ENCODE peak calls at places on chromosome 19, in eight cellular contexts. P, W, Q, I, R, M, Y and T are unnamed samples.

GRCh38 chr19:19458110-19458816 is 52.8 kb downstream of the GATAD2A start:
- DNase-seq in P (no peak), W (no peak), Q (no peak), I (no peak), R (no peak), M (no peak), Y (no peak), T (no peak)

GRCh38 chr19:55486043-55486970 is 1.3 kb downstream of the NAT14 start:
- DNase-seq in P (no peak), W (no peak), Q (no peak), I (no peak), R (no peak), M (no peak), Y (no peak), T (no peak)

GRCh38 chr19:51660975-51661600 is 14.5 kb upstream of the SIGLEC14 start:
- DNase-seq in P (peak), W (peak), Q (peak), I (no peak), R (peak), M (peak), Y (peak), T (no peak)

GRCh38 chr19:39840492-39840891 is 5.7 kb downstream of the FBL start:
- DNase-seq in P (no peak), W (no peak), Q (no peak), I (no peak), R (no peak), M (no peak), Y (no peak), T (no peak)

GRCh38 chr19:38012944-38013343 is 105.9 kb downstream of the SIPA1L3 start:
- DNase-seq in P (no peak), W (no peak), Q (no peak), I (no peak), R (no peak), M (no peak), Y (no peak), T (no peak)

GRCh38 chr19:23802290-23802689 is 43.6 kb upstream of the ZNF681 start:
- DNase-seq in P (no peak), W (no peak), Q (no peak), I (no peak), R (no peak), M (no peak), Y (no peak), T (no peak)

GRCh38 chr19:32829345-32829896 is 40.1 kb downstream of the SLC7A9 start:
- DNase-seq in P (no peak), W (no peak), Q (no peak), I (peak), R (no peak), M (no peak), Y (no peak), T (no peak)

GRCh38 chr19:29683009-29683408 is 17.7 kb downstream of the PLEKHF1 start:
- DNase-seq in P (peak), W (no peak), Q (no peak), I (no peak), R (peak), M (no peak), Y (peak), T (no peak)

GRCh38 chr19:294341-294818 is 3.2 kb upstream of the PLPP2 start:
- DNase-seq in P (no peak), W (no peak), Q (no peak), I (peak), R (no peak), M (no peak), Y (no peak), T (no peak)

GRCh38 chr19:3695124-3695733 is 5.0 kb downstream of the PIP5K1C start:
- DNase-seq in P (no peak), W (no peak), Q (no peak), I (no peak), R (no peak), M (no peak), Y (no peak), T (no peak)

GRCh38 chr19:15934332-15935078 is at the start of gene CYP4F11:
- DNase-seq in P (peak), W (no peak), Q (peak), I (peak), R (no peak), M (no peak), Y (no peak), T (no peak)
- TF ChIP-seq CTCF in P (no peak), W (no peak), Q (no peak), I (no peak), R (no peak), M (no peak), Y (no peak), T (no peak)

GRCh38 chr19:56670961-56671612 is 470 bp downstream of the ZNF835 start:
- DNase-seq in P (no peak), W (no peak), Q (no peak), I (peak), R (no peak), M (no peak), Y (no peak), T (no peak)

GRCh38 chr19:56668676-56669075 is 2.9 kb downstream of the ZNF835 start:
- DNase-seq in P (no peak), W (no peak), Q (no peak), I (peak), R (no peak), M (no peak), Y (no peak), T (no peak)

GRCh38 chr19:56670401-56670960 is 1.1 kb downstream of the ZNF835 start:
- DNase-seq in P (no peak), W (no peak), Q (no peak), I (peak), R (no peak), M (no peak), Y (no peak), T (no peak)

GRCh38 chr19:56667311-56667870 is 4.2 kb downstream of the ZNF835 start:
- DNase-seq in P (no peak), W (no peak), Q (no peak), I (peak), R (no peak), M (no peak), Y (no peak), T (no peak)

DNA sequence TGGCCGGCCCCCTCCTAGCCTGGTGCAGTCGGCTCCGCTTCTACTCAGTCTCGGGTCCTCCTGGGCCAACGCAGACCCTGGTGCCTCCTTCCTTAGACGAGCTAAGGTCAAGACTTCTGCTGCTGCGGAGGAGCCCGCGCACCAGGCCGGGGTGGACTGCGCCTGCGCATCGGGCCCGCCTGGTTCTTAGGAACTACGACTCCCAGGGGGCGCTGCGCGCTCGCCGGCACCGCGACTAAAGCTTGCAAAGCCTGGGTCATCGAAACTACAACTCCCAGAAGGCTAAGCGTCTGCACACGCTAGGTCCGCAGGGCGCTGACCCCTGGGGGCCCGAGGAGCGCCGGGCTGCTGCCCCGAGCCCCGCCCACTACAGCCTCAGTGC is at the start of gene ZNF835:
- DNase-seq in P (peak), W (no peak), Q (no peak), I (peak), R (peak), M (peak), Y (peak), T (no peak)
- TF ChIP-seq CTCF in P (peak), W (no peak), Q (no peak), I (no peak), R (no peak), M (peak), Y (no peak), T (no peak)

DNA sequence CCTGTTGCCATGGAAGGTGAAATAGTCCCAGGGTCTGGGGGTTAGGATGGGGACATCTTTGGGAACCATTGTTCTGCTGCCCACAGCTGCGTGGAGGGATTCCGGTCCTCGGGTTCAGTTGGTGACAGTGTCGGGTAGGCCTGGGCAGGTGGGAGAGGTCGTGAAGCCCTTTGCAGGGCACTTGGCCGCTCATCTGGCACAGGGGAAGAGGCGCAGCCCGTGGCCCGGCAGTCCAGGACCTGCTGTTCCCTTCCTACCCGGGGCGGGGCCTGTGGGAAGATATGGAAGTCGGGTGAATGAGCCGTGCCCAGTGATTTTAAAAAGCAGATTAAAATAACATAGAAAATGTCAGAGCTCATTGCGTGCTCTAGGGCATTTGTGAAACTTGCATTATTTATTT is 44.8 kb downstream of the KDM4B start:
- DNase-seq in P (no peak), W (no peak), Q (no peak), I (no peak), R (no peak), M (no peak), Y (no peak), T (no peak)
- TF ChIP-seq CTCF in P (no peak), W (no peak), Q (no peak), I (no peak), R (no peak), M (no peak), Y (no peak), T (no peak)

GRCh38 chr19:11195169-11195568 is 2.2 kb downstream of the KANK2 start:
- DNase-seq in P (no peak), W (no peak), Q (no peak), I (no peak), R (no peak), M (no peak), Y (no peak), T (no peak)
- TF ChIP-seq CTCF in P (no peak), W (no peak), Q (no peak), I (no peak), R (no peak), M (no peak), Y (no peak), T (no peak)